ENCODE peak calls at places on chromosomes 1 and 21, in nine cellular contexts. K is caudate nucleus; P is GM06990; D is activated CD4-positive, alpha-beta T cell treated with anti-CD3 and anti-CD28 coated beads, Interleukin-2, amount 50 U/mL, for 1 hour; U is NCI-H1092; M is ACHN; L is T-helper 1 cell; H is mucosa of descending colon; T is naive thymus-derived CD4-positive, alpha-beta T cell. Y is an unnamed sample.

GRCh38 chr1:246117066-246117791 is 389.9 kb downstream of the SMYD3 start:
- DNase-seq in D (peak), T (peak), U (peak), P (peak), L (peak), H (no peak), K (no peak), M (peak), Y (no peak)

GRCh38 chr1:7334475-7335035 is 436.5 kb upstream of the VAMP3 start:
- DNase-seq in H (no peak), U (peak), P (no peak), L (no peak), T (no peak), K (no peak), D (no peak), M (no peak), Y (no peak)

GRCh38 chr1:241503444-241503843 is 16.1 kb downstream of the FH start:
- DNase-seq in P (no peak), H (no peak), L (no peak), U (no peak), M (no peak), K (no peak), D (no peak), T (no peak), Y (no peak)

GRCh38 chr1:64959973-64960372 is 6.4 kb downstream of the JAK1 start:
- DNase-seq in U (no peak), M (no peak), D (no peak), K (no peak), T (no peak), L (no peak), P (no peak), H (no peak), Y (no peak)

GRCh38 chr1:5814046-5814619 is 178.1 kb downstream of the NPHP4 start:
- DNase-seq in H (no peak), M (no peak), U (no peak), D (no peak), T (no peak), P (no peak), K (no peak), L (no peak), Y (no peak)

GRCh38 chr1:230622151-230622550 is 20.1 kb upstream of the COG2 start:
- DNase-seq in P (no peak), L (no peak), D (no peak), U (no peak), H (no peak), M (no peak), K (no peak), T (no peak), Y (no peak)

GRCh38 chr21:38777521-38777920 is 28.2 kb upstream of the ETS2 start:
- DNase-seq in H (no peak), K (no peak), U (no peak), L (no peak), T (no peak), P (no peak), M (no peak), D (no peak), Y (no peak)

GRCh38 chr1:239861985-239862384 is 229.7 kb upstream of the FMN2 start:
- DNase-seq in H (no peak), U (no peak), D (no peak), T (no peak), K (no peak), M (no peak), P (no peak), L (no peak), Y (no peak)

GRCh38 chr1:154198756-154199562 is 7.1 kb upstream of the TPM3 start:
- DNase-seq in M (peak), K (no peak), L (peak), H (no peak), T (peak), P (peak), D (peak), U (peak), Y (no peak)

GRCh38 chr1:21909787-21910503 is 27.2 kb downstream of the HSPG2 start:
- DNase-seq in P (peak), L (no peak), D (no peak), K (no peak), H (peak), T (peak), U (no peak), M (no peak), Y (peak)

GRCh38 chr1:53075206-53075605 is 13.2 kb downstream of the PODN start:
- DNase-seq in D (no peak), M (no peak), U (no peak), H (peak), L (no peak), K (no peak), P (no peak), T (no peak), Y (peak)

GRCh38 chr1:99598738-99599411 is 47.0 kb upstream of the PALMD start:
- DNase-seq in P (no peak), L (no peak), U (no peak), T (no peak), H (no peak), K (no peak), M (no peak), D (no peak), Y (no peak)

GRCh38 chr21:23886828-23887708 is 1720.2 kb downstream of the MRPL39 start:
- DNase-seq in L (no peak), D (no peak), T (no peak), P (no peak), M (no peak), K (no peak), U (no peak), H (no peak), Y (no peak)